ENCODE peak calls at places on chromosomes 2 and 18, in seven cellular contexts. J is GM23248, M is MM.1S, S is GM23338, Y is HCT116, G is PC-3, A is PC-9. Z is an unnamed sample. For H3K9me2, the result is how much of the 10 kb centered on the place peaks cover.

GRCh38 chr2:133705287-133705686 is 137.0 kb upstream of the NCKAP5 start:
- DNase-seq in J (no peak), M (no peak), S (no peak), Y (no peak), G (no peak), A (no peak), Z (no peak)

GRCh38 chr2:100013892-100014677 is 128.3 kb downstream of the AFF3 start:
- DNase-seq in J (peak), M (no peak), S (peak), Y (peak), G (peak), A (peak), Z (peak)

GRCh38 chr2:189685540-189686229 is 11.2 kb downstream of the ANKAR start:
- DNase-seq in J (peak), M (peak), S (peak), Y (no peak), G (peak), A (no peak), Z (no peak)

GRCh38 chr2:121019073-121019472 is 265.9 kb downstream of the TFCP2L1 start:
- DNase-seq in J (no peak), M (no peak), S (peak), Y (no peak), G (no peak), A (no peak), Z (no peak)

GRCh38 chr2:160387558-160388262 is 105.9 kb downstream of the RBMS1 start:
- DNase-seq in J (peak), M (no peak), S (no peak), Y (no peak), G (peak), A (no peak), Z (peak)

GRCh38 chr2:19416784-19417684 is 58.6 kb upstream of the OSR1 start:
- DNase-seq in J (no peak), M (no peak), S (peak), Y (no peak), G (no peak), A (no peak), Z (no peak)

GRCh38 chr2:35989523-35989922 is 366.1 kb upstream of the CRIM1 start:
- DNase-seq in J (no peak), M (no peak), S (peak), Y (no peak), G (no peak), A (no peak), Z (peak)

GRCh38 chr2:91974401-91975129 is 2896.7 kb upstream of the TEKT4 start:
- DNase-seq in J (no peak), M (no peak), S (no peak), Y (no peak), G (no peak), A (no peak), Z (no peak)

GRCh38 chr2:237290249-237290648 is 123.7 kb downstream of the COL6A3 start:
- DNase-seq in J (peak), M (no peak), S (no peak), Y (no peak), G (peak), A (no peak), Z (peak)

GRCh38 chr2:71932780-71933466 is 214.7 kb downstream of the CYP26B1 start:
- DNase-seq in J (no peak), M (no peak), S (no peak), Y (no peak), G (no peak), A (no peak), Z (no peak)

GRCh38 chr18:79501006-79501405 is 105.3 kb downstream of the NFATC1 start:
- DNase-seq in J (no peak), M (no peak), S (no peak), Y (no peak), G (no peak), A (no peak), Z (no peak)

GRCh38 chr2:191696960-191697359 is 19.0 kb downstream of the NABP1 start:
- DNase-seq in J (peak), M (no peak), S (no peak), Y (no peak), G (no peak), A (no peak), Z (no peak)
- H3K9me2 ChIP-seq in J (under half), M (under half), S (under half), Y (under half), G (under half), A (under half), Z (under half)

GRCh38 chr2:42116195-42117181 is 52.7 kb upstream of the EML4 start:
- DNase-seq in J (peak), M (no peak), S (no peak), Y (no peak), G (peak), A (no peak), Z (no peak)

GRCh38 chr2:42115588-42115987 is 53.6 kb upstream of the EML4 start:
- DNase-seq in J (no peak), M (no peak), S (no peak), Y (no peak), G (no peak), A (no peak), Z (no peak)

GRCh38 chr2:42118759-42119569 is 50.2 kb upstream of the EML4 start:
- DNase-seq in J (no peak), M (no peak), S (no peak), Y (no peak), G (no peak), A (no peak), Z (no peak)

GRCh38 chr2:42117923-42118758 is 51.0 kb upstream of the EML4 start:
- DNase-seq in J (peak), M (peak), S (peak), Y (no peak), G (peak), A (peak), Z (no peak)

DNA sequence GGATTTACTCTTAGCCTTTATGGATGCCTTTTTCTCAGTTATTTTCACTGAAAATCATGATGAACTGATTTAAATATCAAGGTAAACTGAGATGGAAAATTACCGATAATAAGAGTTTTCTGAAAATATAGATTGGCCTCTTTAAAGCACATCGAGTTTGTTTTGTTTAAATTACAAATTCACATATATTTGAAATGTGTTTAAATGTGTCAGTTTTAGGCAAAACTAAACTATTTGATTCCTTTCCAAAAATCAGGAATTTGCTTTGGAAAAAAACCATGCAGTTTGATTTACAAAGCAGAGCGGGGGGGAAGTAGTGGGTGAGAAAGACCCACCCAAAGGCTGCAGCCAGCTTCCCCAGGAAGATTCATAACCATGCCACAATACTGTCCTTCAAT is 52.0 kb upstream of the EML4 start:
- DNase-seq in J (no peak), M (no peak), S (no peak), Y (no peak), G (no peak), A (no peak), Z (no peak)
- H3K27ac ChIP-seq in J (peak), M (peak), S (no peak), Y (no peak), G (no peak), A (peak), Z (peak)

GRCh38 chr18:48408111-48408726 is 964 bp downstream of the ZBTB7C start:
- DNase-seq in J (no peak), M (no peak), S (peak), Y (no peak), G (no peak), A (no peak), Z (no peak)
- TF ChIP-seq EZH2 in J (peak), M (peak), S (peak), Y (no peak), G (no peak), A (no peak), Z (peak)

GRCh38 chr18:24254071-24254470 is 115.2 kb downstream of the CABYR start:
- DNase-seq in J (no peak), M (no peak), S (no peak), Y (no peak), G (no peak), A (no peak), Z (no peak)
- H3K9me2 ChIP-seq in J (under half), M (under half), S (under half), Y (under half), G (under half), A (under half), Z (under half)

DNA sequence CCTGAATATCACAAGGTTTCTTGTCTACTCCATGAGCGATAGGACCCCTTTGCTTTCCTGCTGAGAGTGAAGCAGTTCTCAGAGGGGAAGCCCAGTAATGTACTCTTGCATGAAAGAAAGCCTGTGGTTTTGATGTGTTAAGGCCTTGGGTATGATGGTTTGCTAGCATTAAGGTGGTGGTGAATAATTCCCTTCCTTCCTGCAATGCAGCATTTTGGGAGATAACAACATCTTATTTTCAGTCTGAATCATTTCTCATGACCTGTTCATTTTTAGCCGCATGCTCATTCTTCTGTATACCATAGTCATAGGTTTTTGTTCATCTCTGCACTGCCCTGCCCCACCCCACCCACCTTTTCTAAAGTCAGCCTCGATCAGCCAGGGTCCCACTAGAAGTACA is 66.2 kb downstream of the HNMT start:
- DNase-seq in J (peak), M (no peak), S (no peak), Y (no peak), G (peak), A (no peak), Z (no peak)
- H3K27ac ChIP-seq in J (no peak), M (no peak), S (no peak), Y (no peak), G (no peak), A (no peak), Z (no peak)

GRCh38 chr2:218397502-218398436 is 1.9 kb upstream of the CTDSP1 start:
- DNase-seq in J (peak), M (no peak), S (peak), Y (peak), G (peak), A (peak), Z (peak)
- TF ChIP-seq EZH2 in J (no peak), M (no peak), S (peak), Y (no peak), G (no peak), A (no peak), Z (no peak)

GRCh38 chr2:88999365-88999764 is 307.9 kb downstream of the RPIA start:
- DNase-seq in J (no peak), M (no peak), S (no peak), Y (no peak), G (no peak), A (no peak), Z (no peak)

DNA sequence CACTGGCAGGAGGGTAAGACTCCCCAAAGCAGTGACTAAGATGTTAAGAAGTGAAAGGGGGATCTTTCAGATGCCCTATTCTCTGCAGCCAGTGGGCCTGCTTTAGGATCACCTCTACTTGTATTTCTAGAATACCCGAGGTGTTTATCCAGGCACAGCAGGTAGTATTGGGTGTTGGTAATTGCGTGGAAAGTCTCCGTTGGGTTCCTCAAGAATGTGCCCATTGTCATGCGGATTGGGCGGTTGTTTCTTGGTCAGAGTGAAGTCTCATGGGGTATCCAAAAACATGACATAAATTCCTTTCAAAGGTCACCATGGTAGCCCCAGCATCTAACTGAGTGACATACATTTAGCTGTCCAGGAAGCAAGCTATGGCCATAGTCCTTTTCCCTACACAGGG is 308.8 kb downstream of the RPIA start:
- DNase-seq in J (no peak), M (no peak), S (peak), Y (no peak), G (no peak), A (no peak), Z (no peak)
- H3K9me2 ChIP-seq in J (under half), M (under half), S (under half), Y (under half), G (under half), A (under half), Z (under half)

DNA sequence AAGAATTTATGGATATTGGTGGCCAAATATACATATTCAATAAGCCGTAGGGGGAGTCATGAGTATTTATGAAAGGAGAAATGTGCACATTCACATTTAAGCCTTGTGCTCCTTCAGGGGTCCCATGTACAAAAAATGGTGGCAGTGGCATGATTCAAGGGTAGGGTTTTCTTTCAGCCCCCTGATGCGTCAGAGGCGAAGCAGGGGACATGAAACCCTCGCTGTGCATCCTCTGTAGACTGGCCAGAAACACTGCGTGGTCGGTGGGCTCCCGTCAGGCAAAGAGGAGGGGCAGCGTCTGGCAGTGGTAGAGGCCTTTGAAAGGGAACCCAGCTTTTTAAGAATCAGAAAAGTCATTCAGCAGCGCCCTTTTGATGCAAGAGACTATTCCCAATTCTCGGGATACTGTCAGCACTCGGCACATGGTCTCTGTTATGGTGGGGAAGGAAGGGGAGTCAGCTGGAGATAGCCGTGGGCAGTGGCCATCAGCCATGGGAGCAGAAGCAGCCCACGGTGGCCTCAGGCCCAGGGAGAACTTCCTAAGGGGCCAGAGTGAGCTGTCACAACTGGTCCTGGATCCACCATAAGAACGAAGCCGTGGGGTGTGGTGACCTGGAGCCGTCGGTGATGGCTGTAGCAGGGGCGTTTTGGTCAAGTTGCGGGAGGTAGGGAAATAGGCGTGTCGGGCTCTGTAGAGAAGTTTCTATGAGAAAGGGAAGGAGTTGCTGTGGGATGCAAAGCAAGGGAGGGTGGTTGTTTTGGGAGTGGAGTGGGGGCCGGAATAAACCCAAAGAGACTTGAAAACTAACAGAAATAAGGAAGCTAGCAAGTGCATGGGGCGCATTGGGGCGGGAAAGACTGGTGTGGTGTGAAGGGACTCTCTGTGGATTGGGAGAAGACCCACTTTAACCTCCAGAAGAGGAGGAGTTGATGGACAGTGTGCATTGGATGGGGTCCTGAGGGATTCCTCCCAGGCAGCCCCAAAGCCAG is 95.6 kb downstream of the SH3BP4 start:
- DNase-seq in J (no peak), M (no peak), S (no peak), Y (no peak), G (no peak), A (no peak), Z (no peak)
- H3K27ac ChIP-seq in J (no peak), M (no peak), S (no peak), Y (no peak), G (no peak), A (peak), Z (no peak)

GRCh38 chr2:181679544-181679979 is 755 bp downstream of the NEUROD1 start:
- DNase-seq in J (no peak), M (no peak), S (no peak), Y (no peak), G (no peak), A (no peak), Z (no peak)
- TF ChIP-seq EZH2 in J (no peak), M (no peak), S (peak), Y (no peak), G (no peak), A (no peak), Z (no peak)